ENCODE peak calls at places on chromosomes 16 and 17, in four cellular contexts. One of them, this sample, is unnamed.

GRCh38 chr17:46942441-46943217 is 19.7 kb downstream of the GOSR2 start:
- DNase-seq in WTC11: peak
- DNase-seq in A549: peak
- DNase-seq in K562: peak
- DNase-seq in this sample: peak

GRCh38 chr16:16025214-16025968 is 76.0 kb downstream of the ABCC1 start:
- DNase-seq in WTC11: no peak
- DNase-seq in A549: peak
- DNase-seq in K562: no peak
- DNase-seq in this sample: no peak

GRCh38 chr17:7809086-7809790 is 24.8 kb upstream of the KDM6B start:
- DNase-seq in WTC11: no peak
- DNase-seq in A549: no peak
- DNase-seq in K562: no peak
- DNase-seq in this sample: no peak

GRCh38 chr17:49691086-49691676 is 13.3 kb upstream of the SPOP start:
- DNase-seq in WTC11: no peak
- DNase-seq in A549: no peak
- DNase-seq in K562: no peak
- DNase-seq in this sample: no peak

GRCh38 chr16:57657228-57657627 is 10.9 kb upstream of the ADGRG3 start:
- DNase-seq in WTC11: no peak
- DNase-seq in A549: no peak
- DNase-seq in K562: no peak
- DNase-seq in this sample: no peak

GRCh38 chr17:20097362-20097761 is 88.2 kb downstream of the SPECC1 start:
- DNase-seq in WTC11: no peak
- DNase-seq in A549: no peak
- DNase-seq in K562: no peak
- DNase-seq in this sample: no peak

GRCh38 chr16:3951861-3952332 is 71.4 kb upstream of the CREBBP start:
- DNase-seq in WTC11: no peak
- DNase-seq in A549: no peak
- DNase-seq in K562: no peak
- DNase-seq in this sample: no peak

GRCh38 chr17:75767881-75768280 is 2.9 kb upstream of the GALK1 start:
- DNase-seq in WTC11: no peak
- DNase-seq in A549: no peak
- DNase-seq in K562: no peak
- DNase-seq in this sample: no peak

GRCh38 chr17:38459556-38459955 is 31.3 kb downstream of the ARHGAP23 start:
- DNase-seq in WTC11: no peak
- DNase-seq in A549: no peak
- DNase-seq in K562: no peak
- DNase-seq in this sample: no peak

GRCh38 chr16:1944612-1945199 is 1.7 kb upstream of the MSRB1 start:
- DNase-seq in WTC11: no peak
- DNase-seq in A549: no peak
- DNase-seq in K562: no peak
- DNase-seq in this sample: no peak
- TF ChIP-seq NR3C1 in WTC11: no peak
- TF ChIP-seq NR3C1 in A549: no peak
- TF ChIP-seq NR3C1 in K562: no peak
- TF ChIP-seq NR3C1 in this sample: no peak

GRCh38 chr17:16286009-16286946 is 67.0 kb downstream of the CENPV start:
- DNase-seq in WTC11: no peak
- DNase-seq in A549: peak
- DNase-seq in K562: peak
- DNase-seq in this sample: peak
- TF ChIP-seq NR3C1 in WTC11: no peak
- TF ChIP-seq NR3C1 in A549: no peak
- TF ChIP-seq NR3C1 in K562: no peak
- TF ChIP-seq NR3C1 in this sample: no peak

GRCh38 chr16:31410082-31410481 is 16.9 kb downstream of the ITGAD start:
- DNase-seq in WTC11: no peak
- DNase-seq in A549: no peak
- DNase-seq in K562: no peak
- DNase-seq in this sample: no peak
- TF ChIP-seq NR3C1 in WTC11: no peak
- TF ChIP-seq NR3C1 in A549: no peak
- TF ChIP-seq NR3C1 in K562: no peak
- TF ChIP-seq NR3C1 in this sample: no peak

GRCh38 chr17:51144266-51145022 is 8.9 kb upstream of the NME1 start:
- DNase-seq in WTC11: no peak
- DNase-seq in A549: no peak
- DNase-seq in K562: no peak
- DNase-seq in this sample: no peak
- TF ChIP-seq NR3C1 in WTC11: no peak
- TF ChIP-seq NR3C1 in A549: no peak
- TF ChIP-seq NR3C1 in K562: no peak
- TF ChIP-seq NR3C1 in this sample: no peak

DNA sequence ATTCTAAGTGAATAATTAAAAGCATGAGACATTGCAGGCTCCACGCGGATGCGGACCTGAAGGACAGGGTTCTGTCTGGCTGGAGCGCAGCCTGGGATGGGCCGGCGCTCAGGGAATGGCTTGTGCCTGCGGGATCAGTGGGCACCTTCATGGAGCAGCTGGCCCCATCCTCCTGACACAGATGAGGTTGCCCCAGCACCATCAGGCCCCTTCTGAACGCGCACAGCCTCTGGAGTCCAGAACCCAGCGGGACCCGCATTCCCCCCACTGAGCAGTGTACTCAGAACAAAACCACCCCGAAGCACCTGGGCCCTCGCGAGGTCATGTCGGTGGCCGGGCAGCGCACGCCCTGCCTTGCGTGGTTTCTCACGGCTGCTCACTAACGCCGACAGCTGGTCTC is 70.5 kb upstream of the CHMP6 start:
- DNase-seq in WTC11: no peak
- DNase-seq in A549: no peak
- DNase-seq in K562: no peak
- DNase-seq in this sample: no peak
- TF ChIP-seq NR3C1 in WTC11: no peak
- TF ChIP-seq NR3C1 in A549: no peak
- TF ChIP-seq NR3C1 in K562: no peak
- TF ChIP-seq NR3C1 in this sample: no peak

DNA sequence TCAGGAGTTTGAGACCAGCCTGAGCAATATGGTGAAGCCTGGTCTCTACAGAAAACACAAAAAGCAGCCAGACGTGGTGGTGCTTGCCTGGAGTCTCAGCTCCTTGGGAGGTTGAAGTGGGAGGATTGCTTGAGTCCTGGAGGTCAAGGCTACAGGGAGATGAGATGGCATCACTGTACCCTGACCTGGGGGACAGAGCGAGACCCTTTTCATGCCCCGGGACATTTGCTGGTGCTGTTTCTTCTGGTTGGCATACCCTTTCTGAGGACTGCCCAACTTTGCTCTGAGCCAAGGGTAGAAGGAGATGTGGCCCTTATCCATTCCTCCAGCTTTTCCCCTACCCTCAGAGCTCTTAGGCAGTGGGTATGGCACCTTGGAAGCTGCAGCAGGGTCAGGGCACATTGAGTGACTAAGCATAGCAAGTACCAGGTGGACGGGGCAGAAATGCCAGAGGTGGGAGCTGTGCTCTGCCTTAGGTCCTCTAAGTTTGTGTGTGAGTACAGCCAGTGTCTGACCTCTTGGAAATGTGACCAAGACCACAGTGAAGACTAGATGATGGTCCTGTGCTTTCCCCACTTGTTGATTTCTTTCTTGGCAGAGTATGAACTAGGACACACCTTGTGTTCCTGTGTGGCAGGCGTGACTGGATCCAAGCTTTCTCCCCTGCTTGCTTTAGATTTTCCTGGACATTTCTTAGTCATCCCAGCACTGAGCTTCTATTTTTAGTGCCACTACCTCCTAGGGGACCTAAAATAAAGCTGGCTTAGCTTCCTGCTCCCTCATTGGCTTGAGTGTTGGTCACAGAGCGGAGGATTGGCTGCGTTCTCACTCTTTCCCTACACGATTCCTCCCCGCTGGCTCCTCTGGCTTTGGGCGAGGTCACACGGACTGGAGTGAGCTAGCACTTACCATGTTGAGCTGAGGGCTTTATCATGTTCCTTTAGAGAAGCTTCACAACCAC is 9.9 kb upstream of the EDC4 start:
- DNase-seq in WTC11: no peak
- DNase-seq in A549: no peak
- DNase-seq in K562: no peak
- DNase-seq in this sample: no peak
- TF ChIP-seq NR3C1 in WTC11: no peak
- TF ChIP-seq NR3C1 in A549: no peak
- TF ChIP-seq NR3C1 in K562: no peak
- TF ChIP-seq NR3C1 in this sample: no peak

DNA sequence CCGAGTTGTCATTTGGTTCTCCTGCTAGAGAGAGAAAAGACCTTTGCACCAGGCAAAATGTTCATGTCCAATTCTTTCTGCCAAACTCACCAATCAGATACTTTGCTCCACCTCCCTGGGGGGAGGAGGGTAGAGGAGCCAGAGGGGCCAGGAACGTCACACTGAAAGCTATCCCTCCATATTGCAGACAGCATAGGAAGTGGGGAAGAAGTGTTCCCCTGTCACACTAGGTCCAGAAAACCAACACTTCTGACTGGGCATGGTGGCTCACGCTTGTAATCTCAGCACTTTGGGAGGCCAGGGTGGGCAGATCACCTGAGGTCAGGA is 9.5 kb downstream of the HSD17B2 start:
- DNase-seq in WTC11: no peak
- DNase-seq in A549: no peak
- DNase-seq in K562: no peak
- DNase-seq in this sample: peak
- TF ChIP-seq NR3C1 in WTC11: no peak
- TF ChIP-seq NR3C1 in A549: no peak
- TF ChIP-seq NR3C1 in K562: no peak
- TF ChIP-seq NR3C1 in this sample: no peak